ENCODE peak calls at places on chromosomes 12 and 14, in five cellular contexts. One of them, this sample, is unnamed.

GRCh38 chr14:74035556-74035955 is 16.4 kb downstream of the BBOF1 start:
- DNase-seq in K562: no peak
- DNase-seq in HCT116: no peak
- DNase-seq in GM12878: no peak
- DNase-seq in SK-N-SH: no peak
- DNase-seq in this sample: no peak

GRCh38 chr12:107322063-107322462 is 228.7 kb upstream of the CRY1 start:
- DNase-seq in K562: no peak
- DNase-seq in HCT116: no peak
- DNase-seq in GM12878: no peak
- DNase-seq in SK-N-SH: no peak
- DNase-seq in this sample: no peak

GRCh38 chr14:72894623-72895378 is 900 bp upstream of the DPF3 start:
- DNase-seq in K562: peak
- DNase-seq in HCT116: no peak
- DNase-seq in GM12878: no peak
- DNase-seq in SK-N-SH: peak
- DNase-seq in this sample: peak

GRCh38 chr12:119894916-119895315 is 17.8 kb upstream of the CIT start:
- DNase-seq in K562: no peak
- DNase-seq in HCT116: no peak
- DNase-seq in GM12878: no peak
- DNase-seq in SK-N-SH: no peak
- DNase-seq in this sample: no peak

GRCh38 chr12:47413806-47414205 is 292.0 kb downstream of the RPAP3 start:
- DNase-seq in K562: no peak
- DNase-seq in HCT116: no peak
- DNase-seq in GM12878: no peak
- DNase-seq in SK-N-SH: no peak
- DNase-seq in this sample: no peak

GRCh38 chr12:46609281-46609623 is 216.5 kb downstream of the SLC38A4 start:
- DNase-seq in K562: no peak
- DNase-seq in HCT116: no peak
- DNase-seq in GM12878: peak
- DNase-seq in SK-N-SH: no peak
- DNase-seq in this sample: no peak

GRCh38 chr14:76091036-76091435 is 60.7 kb upstream of the GPATCH2L start:
- DNase-seq in K562: peak
- DNase-seq in HCT116: no peak
- DNase-seq in GM12878: no peak
- DNase-seq in SK-N-SH: no peak
- DNase-seq in this sample: no peak

GRCh38 chr14:32028599-32028998 is 48.5 kb upstream of the ARHGAP5 start:
- DNase-seq in K562: no peak
- DNase-seq in HCT116: no peak
- DNase-seq in GM12878: no peak
- DNase-seq in SK-N-SH: no peak
- DNase-seq in this sample: no peak

GRCh38 chr14:94008234-94008633 is 11.1 kb downstream of the CCDC197 start:
- DNase-seq in K562: no peak
- DNase-seq in HCT116: no peak
- DNase-seq in GM12878: no peak
- DNase-seq in SK-N-SH: no peak
- DNase-seq in this sample: no peak

GRCh38 chr12:30830751-30831150 is 76.0 kb upstream of the CAPRIN2 start:
- DNase-seq in K562: no peak
- DNase-seq in HCT116: no peak
- DNase-seq in GM12878: no peak
- DNase-seq in SK-N-SH: no peak
- DNase-seq in this sample: no peak

GRCh38 chr12:49049566-49050224 is 10.9 kb downstream of the KMT2D start:
- DNase-seq in K562: no peak
- DNase-seq in HCT116: no peak
- DNase-seq in GM12878: no peak
- DNase-seq in SK-N-SH: no peak
- DNase-seq in this sample: no peak

GRCh38 chr12:6937481-6938352 is 5.9 kb upstream of the RNU7-1 start:
- DNase-seq in K562: peak
- DNase-seq in HCT116: peak
- DNase-seq in GM12878: peak
- DNase-seq in SK-N-SH: peak
- DNase-seq in this sample: no peak

GRCh38 chr14:95496111-95496681 is 20.3 kb downstream of the SYNE3 start:
- DNase-seq in K562: no peak
- DNase-seq in HCT116: no peak
- DNase-seq in GM12878: no peak
- DNase-seq in SK-N-SH: no peak
- DNase-seq in this sample: no peak

GRCh38 chr12:321606-322326 is 59.1 kb upstream of the SLC6A13 start:
- DNase-seq in K562: no peak
- DNase-seq in HCT116: peak
- DNase-seq in GM12878: no peak
- DNase-seq in SK-N-SH: no peak
- DNase-seq in this sample: no peak

GRCh38 chr14:20044243-20044642 is 8.4 kb upstream of the OR4K13 start:
- DNase-seq in K562: peak
- DNase-seq in HCT116: no peak
- DNase-seq in GM12878: no peak
- DNase-seq in SK-N-SH: no peak
- DNase-seq in this sample: no peak

GRCh38 chr14:71363961-71364360 is 456.7 kb downstream of the PCNX1 start:
- DNase-seq in K562: no peak
- DNase-seq in HCT116: no peak
- DNase-seq in GM12878: no peak
- DNase-seq in SK-N-SH: no peak
- DNase-seq in this sample: no peak

GRCh38 chr14:102028733-102029132 is 58.1 kb downstream of the HSP90AA1 start:
- DNase-seq in K562: no peak
- DNase-seq in HCT116: no peak
- DNase-seq in GM12878: no peak
- DNase-seq in SK-N-SH: no peak
- DNase-seq in this sample: no peak

GRCh38 chr12:88228720-88229119 is 86.6 kb downstream of the TMTC3 start:
- DNase-seq in K562: no peak
- DNase-seq in HCT116: no peak
- DNase-seq in GM12878: no peak
- DNase-seq in SK-N-SH: no peak
- DNase-seq in this sample: no peak

GRCh38 chr14:37622231-37622923 is 26.9 kb downstream of the TTC6 start:
- DNase-seq in K562: no peak
- DNase-seq in HCT116: no peak
- DNase-seq in GM12878: no peak
- DNase-seq in SK-N-SH: no peak
- DNase-seq in this sample: no peak

DNA sequence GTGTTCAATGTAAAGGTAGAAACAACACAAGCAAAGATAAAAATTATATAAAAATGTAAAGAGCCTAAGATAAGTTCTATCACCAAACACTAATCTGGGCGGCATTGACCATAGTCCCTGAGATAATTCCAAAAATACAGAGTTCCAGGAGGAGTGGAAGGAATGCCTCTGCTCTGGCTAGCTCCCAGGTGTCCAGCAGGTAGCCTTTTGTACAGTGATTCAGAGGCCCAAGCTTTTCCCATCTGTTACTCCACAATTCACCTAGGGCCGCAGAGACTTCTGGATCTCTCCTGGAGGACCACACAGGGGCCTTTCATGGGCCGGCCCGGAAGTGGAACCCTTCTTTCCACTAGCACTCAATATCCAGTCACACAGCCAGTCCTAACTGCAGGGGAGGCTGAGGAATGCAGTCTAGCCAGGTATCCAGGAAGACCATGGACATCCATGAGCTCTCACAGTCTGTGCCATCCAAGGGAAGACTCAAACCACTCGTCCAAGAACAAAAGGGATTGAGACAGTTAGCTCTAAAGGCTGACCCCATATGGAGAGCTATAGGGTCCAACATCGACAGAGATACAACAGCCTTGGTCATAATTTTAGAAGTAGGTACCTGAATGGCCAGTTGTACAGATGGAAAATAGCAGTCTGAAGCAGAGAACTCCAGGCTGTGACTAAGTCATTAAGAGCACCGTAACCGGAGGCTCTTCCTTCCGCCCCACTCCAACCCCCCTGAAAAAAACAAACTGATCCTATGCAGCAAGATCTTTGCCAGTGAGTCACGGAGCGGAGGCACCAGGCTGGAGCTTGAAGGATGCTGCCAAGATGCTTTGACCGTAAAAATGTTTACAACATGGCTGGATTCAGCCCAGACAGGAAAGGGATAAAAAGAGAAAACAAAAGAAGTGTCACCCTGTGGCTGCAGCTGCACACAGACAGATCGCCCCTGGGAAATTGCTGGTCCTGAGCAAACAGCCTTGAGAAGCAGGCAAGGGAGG is 204.8 kb downstream of the NUAK1 start:
- DNase-seq in K562: no peak
- DNase-seq in HCT116: no peak
- DNase-seq in GM12878: no peak
- DNase-seq in SK-N-SH: peak
- DNase-seq in this sample: no peak
- TF ChIP-seq SIN3A in K562: no peak
- TF ChIP-seq SIN3A in HCT116: no peak
- TF ChIP-seq SIN3A in GM12878: no peak
- TF ChIP-seq SIN3A in SK-N-SH: peak
- TF ChIP-seq SIN3A in this sample: no peak

DNA sequence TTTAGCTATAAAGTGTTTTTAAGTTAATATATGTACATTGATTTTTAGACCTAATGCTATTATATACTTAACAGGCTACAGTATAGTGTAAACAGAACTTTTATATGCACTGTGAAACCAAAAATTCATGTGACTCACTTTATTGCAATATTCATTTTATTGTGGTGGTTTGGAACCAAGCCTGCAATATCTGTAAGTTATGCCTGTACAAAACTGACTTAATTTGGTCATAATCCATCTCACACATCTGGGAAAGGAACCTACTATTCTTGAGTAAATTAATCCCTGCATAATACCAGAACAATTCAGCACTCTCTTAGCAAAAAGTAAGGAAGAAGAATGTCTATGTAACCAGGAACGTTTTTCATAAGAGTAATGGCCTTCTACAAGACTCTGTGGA is 390.8 kb downstream of the SYT1 start:
- DNase-seq in K562: no peak
- DNase-seq in HCT116: no peak
- DNase-seq in GM12878: no peak
- DNase-seq in SK-N-SH: no peak
- DNase-seq in this sample: no peak
- TF ChIP-seq SIN3A in K562: no peak
- TF ChIP-seq SIN3A in HCT116: no peak
- TF ChIP-seq SIN3A in GM12878: no peak
- TF ChIP-seq SIN3A in SK-N-SH: no peak
- TF ChIP-seq SIN3A in this sample: no peak

DNA sequence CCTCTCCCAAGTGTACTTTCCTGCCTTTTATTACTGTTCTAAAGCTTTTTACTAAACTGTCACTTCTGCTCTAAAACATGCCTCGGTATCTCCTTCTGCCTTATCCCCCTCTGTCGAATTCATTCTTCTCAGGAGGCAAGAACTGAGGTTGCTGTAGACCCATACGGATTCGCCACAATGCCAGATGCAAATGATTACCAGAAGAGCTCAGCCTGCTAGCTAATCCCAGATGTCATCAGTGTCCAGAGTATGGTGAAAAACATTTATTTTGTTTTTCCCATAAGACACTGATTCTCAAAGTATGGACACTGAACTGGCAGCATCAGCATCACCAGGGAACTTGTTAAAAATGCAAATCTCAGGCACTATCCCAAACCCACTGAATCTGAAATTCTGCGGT is 359.3 kb downstream of the TMTC2 start:
- DNase-seq in K562: no peak
- DNase-seq in HCT116: no peak
- DNase-seq in GM12878: no peak
- DNase-seq in SK-N-SH: peak
- DNase-seq in this sample: no peak
- TF ChIP-seq SIN3A in K562: no peak
- TF ChIP-seq SIN3A in HCT116: no peak
- TF ChIP-seq SIN3A in GM12878: no peak
- TF ChIP-seq SIN3A in SK-N-SH: no peak
- TF ChIP-seq SIN3A in this sample: no peak

DNA sequence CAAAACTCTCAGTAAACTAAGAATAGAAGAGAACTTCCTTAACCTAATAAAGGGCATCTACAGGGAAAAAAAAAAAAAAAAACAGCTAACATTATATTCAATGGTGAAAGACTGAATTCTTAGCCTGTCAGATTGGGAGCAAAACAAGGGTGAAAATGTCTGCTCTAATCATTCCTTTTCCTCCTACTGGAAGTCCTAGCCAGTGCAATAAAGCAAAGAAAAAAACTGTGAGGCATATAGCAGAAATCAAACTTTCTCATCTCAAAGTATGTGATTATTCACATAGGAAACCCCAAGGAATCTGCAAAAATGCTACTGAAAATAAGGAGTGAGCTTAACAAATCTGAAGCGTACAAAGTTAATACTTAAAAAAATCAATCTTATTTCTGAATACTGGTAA is 170.7 kb downstream of the NUAK1 start:
- DNase-seq in K562: no peak
- DNase-seq in HCT116: no peak
- DNase-seq in GM12878: no peak
- DNase-seq in SK-N-SH: no peak
- DNase-seq in this sample: no peak
- TF ChIP-seq SIN3A in K562: no peak
- TF ChIP-seq SIN3A in HCT116: no peak
- TF ChIP-seq SIN3A in GM12878: no peak
- TF ChIP-seq SIN3A in SK-N-SH: no peak
- TF ChIP-seq SIN3A in this sample: no peak

GRCh38 chr14:53215101-53215500 is 62.0 kb upstream of the DDHD1 start:
- DNase-seq in K562: no peak
- DNase-seq in HCT116: no peak
- DNase-seq in GM12878: no peak
- DNase-seq in SK-N-SH: no peak
- DNase-seq in this sample: no peak

GRCh38 chr14:53214384-53214783 is 61.3 kb upstream of the DDHD1 start:
- DNase-seq in K562: no peak
- DNase-seq in HCT116: no peak
- DNase-seq in GM12878: no peak
- DNase-seq in SK-N-SH: no peak
- DNase-seq in this sample: no peak

GRCh38 chr14:53218161-53218560 is 65.0 kb upstream of the DDHD1 start:
- DNase-seq in K562: no peak
- DNase-seq in HCT116: no peak
- DNase-seq in GM12878: no peak
- DNase-seq in SK-N-SH: no peak
- DNase-seq in this sample: no peak

DNA sequence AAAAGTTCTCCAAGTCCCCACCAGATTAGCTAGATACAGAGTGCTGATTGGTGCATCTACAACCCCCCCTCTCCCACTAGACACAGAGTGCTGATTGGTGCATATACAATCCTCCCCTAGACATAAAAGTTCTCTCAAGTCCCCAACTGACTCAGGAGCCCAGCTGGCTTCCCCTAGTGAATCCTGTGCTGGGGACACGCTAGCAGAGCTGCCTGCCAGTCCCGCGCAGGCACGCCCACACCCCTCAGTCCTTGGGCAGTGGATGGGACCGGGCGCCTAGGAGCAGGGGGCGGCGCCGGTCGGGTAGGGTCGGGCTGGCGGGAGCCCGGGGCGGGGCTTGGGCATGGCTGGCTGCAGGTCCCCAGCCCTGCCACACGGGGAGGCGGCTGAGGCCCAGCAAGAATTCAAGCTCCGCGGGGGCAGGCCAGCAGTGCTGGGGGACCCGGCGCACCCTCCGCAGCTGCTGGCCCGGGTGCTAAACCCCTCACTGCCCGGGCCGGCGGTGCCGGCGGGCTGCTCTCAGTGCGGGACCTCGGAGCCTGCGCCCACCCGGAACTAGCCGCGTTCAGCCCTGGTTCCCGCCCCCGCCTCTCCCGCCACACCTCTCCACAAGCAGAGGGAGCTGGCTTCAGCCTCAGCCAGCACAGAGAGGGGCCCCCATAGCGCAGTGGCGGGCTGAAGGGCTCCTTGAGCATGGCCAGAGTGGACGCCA is 64.3 kb upstream of the DDHD1 start:
- DNase-seq in K562: peak
- DNase-seq in HCT116: peak
- DNase-seq in GM12878: peak
- DNase-seq in SK-N-SH: peak
- DNase-seq in this sample: peak
- TF ChIP-seq SIN3A in K562: no peak
- TF ChIP-seq SIN3A in HCT116: no peak
- TF ChIP-seq SIN3A in GM12878: peak
- TF ChIP-seq SIN3A in SK-N-SH: peak
- TF ChIP-seq SIN3A in this sample: no peak

This sample was measured in H1.